ENCODE peak calls at places on chromosomes 11 and 22, in five cellular contexts. Z is bronchial epithelial cell, V is spleen, G is Peyer's patch, R is cardiac muscle cell. L is an unnamed sample. For H3K27me3, the result is how much of the 10 kb centered on the place peaks cover.

GRCh38 chr11:100682247-100682969 is 4.7 kb upstream of the ARHGAP42 start:
- DNase-seq in R (peak), V (no peak), G (no peak), Z (peak), L (no peak)

GRCh38 chr22:48436201-48436931 is 1391.3 kb downstream of the BRD1 start:
- DNase-seq in G (no peak), V (peak), R (no peak), Z (no peak), L (no peak)

GRCh38 chr11:112724194-112724790 is 236.9 kb upstream of the NCAM1 start:
- DNase-seq in G (no peak), R (no peak), V (no peak), Z (no peak), L (no peak)

GRCh38 chr11:75563501-75563977 is 1.5 kb downstream of the SERPINH1 start:
- DNase-seq in R (no peak), V (no peak), Z (peak), G (no peak), L (no peak)

GRCh38 chr11:35814720-35815305 is 129.0 kb upstream of the LDLRAD3 start:
- DNase-seq in R (peak), Z (peak), V (no peak), G (no peak), L (no peak)

GRCh38 chr22:42799462-42800405 is 57.3 kb downstream of the ARFGAP3 start:
- DNase-seq in G (no peak), R (no peak), Z (no peak), V (no peak), L (peak)

GRCh38 chr11:118903204-118904015 is 19.7 kb downstream of the CXCR5 start:
- DNase-seq in G (peak), Z (no peak), R (no peak), V (peak), L (peak)

GRCh38 chr11:11973361-11973800 is 35.0 kb downstream of the DKK3 start:
- DNase-seq in G (no peak), R (peak), Z (no peak), V (no peak), L (peak)

GRCh38 chr11:17471501-17471900 is 5.1 kb downstream of the ABCC8 start:
- DNase-seq in G (no peak), Z (no peak), V (no peak), R (no peak), L (no peak)

GRCh38 chr11:130190371-130190881 is 30.8 kb downstream of the ST14 start:
- DNase-seq in G (no peak), R (no peak), V (no peak), Z (no peak), L (no peak)

GRCh38 chr11:74325649-74326645 is 14.5 kb upstream of the P4HA3 start:
- DNase-seq in G (peak), V (no peak), Z (no peak), R (peak), L (no peak)

GRCh38 chr11:104623518-104623917 is 274.7 kb downstream of the CASP12 start:
- DNase-seq in G (no peak), V (no peak), Z (peak), R (peak), L (no peak)

GRCh38 chr11:69876013-69876412 is 56.8 kb upstream of the FGF3 start:
- DNase-seq in G (peak), Z (no peak), V (peak), R (no peak), L (peak)

GRCh38 chr22:26079009-26079408 is 90.3 kb upstream of the SEZ6L start:
- DNase-seq in R (no peak), V (no peak), Z (no peak), G (no peak), L (no peak)

GRCh38 chr11:134949121-134949591 is 537.1 kb upstream of the B3GAT1 start:
- DNase-seq in Z (peak), V (no peak), R (peak), G (no peak), L (no peak)

DNA sequence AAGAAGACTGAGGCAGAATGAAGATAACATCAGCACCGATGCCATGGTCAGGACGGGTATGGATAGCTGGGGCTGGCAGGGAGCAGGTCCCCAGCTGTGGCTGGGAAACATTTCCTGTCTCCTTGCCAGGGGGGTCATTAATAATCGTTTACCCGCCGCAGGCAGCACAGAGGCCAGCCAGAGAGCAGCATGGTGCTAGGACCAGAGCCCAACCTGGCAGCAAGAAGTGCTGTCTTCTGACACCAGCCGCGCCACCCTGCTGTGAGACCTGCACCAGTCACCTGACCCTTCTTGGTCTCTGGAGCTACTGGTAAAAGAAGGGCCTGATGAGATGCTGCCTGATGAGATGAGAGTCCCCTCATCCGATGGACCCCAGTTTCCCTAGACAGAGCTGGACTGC is 36.3 kb downstream of the PDE2A start:
- DNase-seq in V (no peak), R (no peak), G (no peak), Z (no peak), L (no peak)
- H3K27me3 ChIP-seq in V (under half), R (under half), G (under half), Z (under half), L (under half)

GRCh38 chr11:123363556-123363955 is 66.5 kb upstream of the GRAMD1B start:
- DNase-seq in R (no peak), G (no peak), Z (no peak), V (no peak), L (no peak)

GRCh38 chr11:123360267-123360936 is 69.7 kb upstream of the GRAMD1B start:
- DNase-seq in Z (no peak), R (no peak), G (no peak), V (no peak), L (no peak)

GRCh38 chr11:123364145-123364544 is 65.9 kb upstream of the GRAMD1B start:
- DNase-seq in G (no peak), V (no peak), R (no peak), Z (no peak), L (no peak)

GRCh38 chr11:123365955-123366354 is 64.1 kb upstream of the GRAMD1B start:
- DNase-seq in V (no peak), Z (no peak), R (no peak), G (no peak), L (peak)

DNA sequence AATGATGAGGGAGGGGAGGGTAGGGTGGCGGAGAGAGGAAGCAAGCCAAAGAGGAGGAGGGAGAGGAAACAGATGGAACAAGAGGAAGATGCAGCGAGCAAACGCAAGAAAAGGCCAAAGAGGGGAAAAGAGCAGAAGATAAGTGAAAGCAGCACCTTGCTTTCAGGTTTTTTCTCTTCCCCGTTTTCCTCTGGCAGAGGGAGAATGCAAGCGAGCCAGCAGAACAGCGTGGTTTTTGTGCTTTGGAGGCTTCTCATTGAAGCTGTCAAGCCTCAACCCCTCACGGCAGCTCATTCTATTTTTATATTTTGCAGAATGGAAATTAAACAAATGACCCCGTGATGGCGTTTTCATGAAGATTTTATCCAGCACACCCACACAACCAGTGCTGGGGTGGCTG is 67.1 kb upstream of the GRAMD1B start:
- DNase-seq in G (no peak), R (no peak), V (no peak), Z (no peak), L (no peak)
- H3K27me3 ChIP-seq in G (under half), R (under half), V (under half), Z (under half), L (under half)

GRCh38 chr11:43626798-43627197 is 53.7 kb upstream of the HSD17B12 start:
- DNase-seq in R (no peak), Z (no peak), V (no peak), G (no peak), L (no peak)

GRCh38 chr11:43631732-43632131 is 48.8 kb upstream of the HSD17B12 start:
- DNase-seq in R (no peak), Z (no peak), V (no peak), G (no peak), L (no peak)

GRCh38 chr11:43632171-43632570 is 48.4 kb upstream of the HSD17B12 start:
- DNase-seq in R (no peak), V (no peak), Z (peak), G (no peak), L (no peak)
- H3K27me3 ChIP-seq in R (under half), V (under half), Z (under half), G (under half), L (under half)

GRCh38 chr22:27845603-27846100 is 44.1 kb upstream of the MN1 start:
- DNase-seq in Z (no peak), G (peak), R (no peak), V (no peak), L (peak)

GRCh38 chr22:27850000-27850465 is 48.5 kb upstream of the MN1 start:
- DNase-seq in Z (no peak), V (no peak), G (no peak), R (peak), L (no peak)

GRCh38 chr22:27846910-27847309 is 45.4 kb upstream of the MN1 start:
- DNase-seq in Z (no peak), V (no peak), G (no peak), R (no peak), L (no peak)

GRCh38 chr22:27846248-27846760 is 44.7 kb upstream of the MN1 start:
- DNase-seq in G (no peak), Z (no peak), R (no peak), V (no peak), L (no peak)

GRCh38 chr22:27848005-27848404 is 46.4 kb upstream of the MN1 start:
- DNase-seq in Z (no peak), G (no peak), R (no peak), V (no peak), L (no peak)
- H3K27me3 ChIP-seq in Z (under half), G (under half), R (under half), V (under half), L (under half)

GRCh38 chr11:2570211-2570811 is 125.5 kb downstream of the KCNQ1 start:
- DNase-seq in V (no peak), R (no peak), G (no peak), Z (no peak), L (no peak)
- H3K27me3 ChIP-seq in V (under half), R (under half), G (under half), Z (under half), L (under half)

DNA sequence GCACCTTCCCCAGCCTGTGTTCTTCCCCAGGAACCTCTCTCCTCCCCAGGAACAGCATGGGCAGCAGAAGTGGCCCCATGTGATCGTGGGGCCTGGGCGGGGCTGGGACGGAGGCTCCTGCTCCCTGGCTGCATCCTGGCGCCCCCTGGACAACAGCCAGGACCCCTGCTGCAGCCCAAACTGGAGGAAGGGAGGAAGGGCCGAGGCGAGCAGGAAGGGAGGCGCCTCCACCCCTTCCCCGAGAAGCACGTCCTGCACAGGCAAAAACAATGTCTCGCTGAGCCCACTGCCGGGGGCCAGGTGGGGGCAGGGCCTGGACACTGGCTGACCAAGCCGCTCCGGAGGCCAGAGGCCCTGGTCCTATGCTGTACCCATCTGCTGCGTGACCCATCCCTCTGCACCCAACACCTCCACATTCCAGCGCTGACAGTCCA is 15.0 kb upstream of the MFNG start:
- DNase-seq in G (no peak), V (no peak), Z (no peak), R (peak), L (peak)
- H3K27me3 ChIP-seq in G (under half), V (under half), Z (under half), R (under half), L (under half)

GRCh38 chr22:38435010-38435409 is 20.0 kb downstream of the KCNJ4 start:
- DNase-seq in V (no peak), Z (no peak), R (no peak), G (no peak), L (peak)
- H3K27me3 ChIP-seq in V (under half), Z (under half), R (under half), G (under half), L (under half)

DNA sequence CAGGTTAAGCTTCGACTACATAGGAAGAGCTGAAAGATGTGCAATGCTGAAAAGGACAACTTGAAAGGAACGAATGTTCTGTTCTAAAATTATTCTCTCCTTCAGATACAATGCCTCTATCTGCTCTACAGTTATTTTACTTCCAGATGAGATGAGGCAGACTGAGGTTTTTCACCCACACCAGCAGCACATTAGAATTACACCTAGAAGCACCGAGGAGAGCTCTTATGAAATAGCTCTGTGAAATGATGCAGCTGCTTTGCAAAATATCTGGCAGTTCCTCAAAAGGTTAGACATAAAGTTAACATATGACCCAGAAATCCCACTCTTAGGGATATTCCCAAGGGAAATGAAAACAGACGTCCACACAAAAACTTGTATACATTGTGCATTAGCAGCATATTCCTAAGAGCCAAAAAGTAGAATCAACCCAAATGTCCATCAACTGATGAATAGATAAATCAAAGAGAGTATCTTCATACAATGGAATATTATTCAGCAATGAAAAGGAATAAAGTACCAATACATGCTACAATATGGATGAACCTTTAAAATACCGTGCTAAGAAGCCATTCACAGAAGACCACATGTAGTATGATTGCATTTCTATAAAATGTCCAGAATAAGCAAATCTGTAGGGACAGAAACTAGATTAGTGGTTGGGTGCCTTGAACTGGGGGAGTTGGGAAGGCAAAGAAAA is 34.5 kb downstream of the WT1 start:
- DNase-seq in G (no peak), Z (no peak), V (no peak), R (peak), L (no peak)
- H3K27me3 ChIP-seq in G (under half), Z (under half), V (under half), R (under half), L (under half)

GRCh38 chr11:116586392-116586791 is 186.4 kb downstream of the BUD13 start:
- DNase-seq in V (peak), Z (no peak), R (no peak), G (no peak), L (no peak)
- H3K27me3 ChIP-seq in V (under half), Z (under half), R (half or more), G (under half), L (under half)